ENCODE peak calls at places on chromosomes 2 and 18, in eight cellular contexts. V is left ventricle myocardium inferior, Y is dorsolateral prefrontal cortex, W is heart left ventricle, D is BJ, X is body of pancreas, K is Peyer's patch, F is RWPE2. I is an unnamed sample.

GRCh38 chr18:63299837-63300787 is 19.5 kb downstream of the BCL2 start:
- DNase-seq in V (no peak), Y (no peak), W (no peak), D (no peak), X (no peak), K (no peak), F (no peak), I (no peak)

GRCh38 chr2:217964658-217965161 is 38.1 kb downstream of the TNS1 start:
- DNase-seq in V (no peak), Y (peak; percentile 39), W (no peak), D (no peak), X (peak; percentile 35), K (no peak), F (no peak), I (no peak)

GRCh38 chr2:86783615-86784339 is 6.9 kb downstream of the CD8A start:
- DNase-seq in V (no peak), Y (no peak), W (no peak), D (no peak), X (no peak), K (no peak), F (no peak), I (peak; percentile 35)

GRCh38 chr18:79326413-79327198 is 69.1 kb upstream of the NFATC1 start:
- DNase-seq in V (no peak), Y (no peak), W (no peak), D (no peak), X (no peak), K (no peak), F (no peak), I (no peak)

GRCh38 chr2:55175254-55176093 is 56.6 kb downstream of the CLHC1 start:
- DNase-seq in V (no peak), Y (no peak), W (no peak), D (no peak), X (no peak), K (no peak), F (no peak), I (peak; percentile 49)

GRCh38 chr2:199868431-199869226 is 17.6 kb upstream of the FTCDNL1 start:
- DNase-seq in V (no peak), Y (no peak), W (no peak), D (no peak), X (no peak), K (no peak), F (no peak), I (no peak)

GRCh38 chr2:119338282-119338681 is 28.4 kb downstream of the C2orf76 start:
- DNase-seq in V (no peak), Y (no peak), W (no peak), D (no peak), X (no peak), K (no peak), F (no peak), I (no peak)

GRCh38 chr2:191657977-191658376 is 20.0 kb upstream of the NABP1 start:
- DNase-seq in V (no peak), Y (no peak), W (no peak), D (peak; percentile 60), X (no peak), K (no peak), F (no peak), I (no peak)

GRCh38 chr2:143217512-143218136 is 88.4 kb downstream of the ARHGAP15 start:
- DNase-seq in V (no peak), Y (no peak), W (no peak), D (no peak), X (no peak), K (no peak), F (no peak), I (no peak)

GRCh38 chr2:239085201-239085992 is 237.5 kb downstream of the TWIST2 start:
- DNase-seq in V (no peak), Y (no peak), W (no peak), D (no peak), X (no peak), K (no peak), F (no peak), I (no peak)

GRCh38 chr2:161844845-161845244 is 220.6 kb downstream of the SLC4A10 start:
- DNase-seq in V (no peak), Y (no peak), W (no peak), D (no peak), X (no peak), K (no peak), F (no peak), I (no peak)

GRCh38 chr2:120958623-120959366 is 223.1 kb downstream of the GLI2 start:
- DNase-seq in V (no peak), Y (no peak), W (no peak), D (no peak), X (no peak), K (no peak), F (no peak), I (no peak)

GRCh38 chr18:67581178-67581577 is 64.7 kb upstream of the DSEL start:
- DNase-seq in V (no peak), Y (no peak), W (no peak), D (no peak), X (no peak), K (no peak), F (no peak), I (no peak)

GRCh38 chr18:36532394-36532793 is 234.9 kb downstream of the FHOD3 start:
- DNase-seq in V (no peak), Y (no peak), W (no peak), D (no peak), X (no peak), K (no peak), F (no peak), I (no peak)

GRCh38 chr2:69214898-69215297 is 172.1 kb downstream of the GFPT1 start:
- DNase-seq in V (peak; percentile 23), Y (no peak), W (peak; percentile 58), D (no peak), X (no peak), K (no peak), F (no peak), I (no peak)

GRCh38 chr2:153072077-153072476 is 353.7 kb downstream of the ARL6IP6 start:
- DNase-seq in V (no peak), Y (no peak), W (no peak), D (no peak), X (no peak), K (no peak), F (no peak), I (no peak)

GRCh38 chr2:133143649-133144048 is 424.6 kb downstream of the NCKAP5 start:
- DNase-seq in V (no peak), Y (no peak), W (no peak), D (no peak), X (peak; percentile 50), K (no peak), F (no peak), I (no peak)

GRCh38 chr2:65326276-65326675 is 98.6 kb downstream of the ACTR2 start:
- DNase-seq in V (no peak), Y (no peak), W (no peak), D (no peak), X (no peak), K (no peak), F (no peak), I (no peak)

GRCh38 chr2:113075030-113075429 is 7.3 kb downstream of the IL1F10 start:
- DNase-seq in V (no peak), Y (no peak), W (no peak), D (no peak), X (no peak), K (no peak), F (no peak), I (no peak)

GRCh38 chr2:176134045-176134444 is 4.5 kb downstream of the HOXD8 start:
- DNase-seq in V (no peak), Y (no peak), W (no peak), D (no peak), X (no peak), K (no peak), F (no peak), I (no peak)

GRCh38 chr2:176132397-176133086 is 3.0 kb downstream of the HOXD8 start:
- DNase-seq in V (no peak), Y (no peak), W (no peak), D (no peak), X (no peak), K (no peak), F (no peak), I (no peak)

GRCh38 chr2:176134978-176135575 is 5.6 kb downstream of the HOXD8 start:
- DNase-seq in V (no peak), Y (no peak), W (no peak), D (no peak), X (no peak), K (no peak), F (no peak), I (no peak)

GRCh38 chr2:176131617-176132396 is 2.3 kb downstream of the HOXD8 start:
- DNase-seq in V (no peak), Y (no peak), W (no peak), D (no peak), X (no peak), K (no peak), F (no peak), I (no peak)

GRCh38 chr2:176133366-176133765 is 3.9 kb downstream of the HOXD8 start:
- DNase-seq in V (no peak), Y (no peak), W (no peak), D (no peak), X (no peak), K (no peak), F (no peak), I (no peak)
- H3K27me3 ChIP-seq in V (peaks cover 100% of the 10 kb centered on the region), Y (peaks cover 98% of the 10 kb centered on the region), W (peaks cover 99% of the 10 kb centered on the region), D (peaks cover 50% of the 10 kb centered on the region), X (no peaks in the 10 kb centered on the region), K (no peaks in the 10 kb centered on the region), F (no peaks in the 10 kb centered on the region), I (peaks cover 89% of the 10 kb centered on the region)

GRCh38 chr2:145258903-145259579 is 739.1 kb upstream of the ZEB2 start:
- DNase-seq in V (no peak), Y (no peak), W (no peak), D (no peak), X (no peak), K (no peak), F (no peak), I (no peak)
- H3K27me3 ChIP-seq in V (no peaks in the 10 kb centered on the region), Y (no peaks in the 10 kb centered on the region), W (peaks cover 51% of the 10 kb centered on the region), D (no peaks in the 10 kb centered on the region), X (no peaks in the 10 kb centered on the region), K (no peaks in the 10 kb centered on the region), F (no peaks in the 10 kb centered on the region), I (peaks cover 5% of the 10 kb centered on the region)

DNA sequence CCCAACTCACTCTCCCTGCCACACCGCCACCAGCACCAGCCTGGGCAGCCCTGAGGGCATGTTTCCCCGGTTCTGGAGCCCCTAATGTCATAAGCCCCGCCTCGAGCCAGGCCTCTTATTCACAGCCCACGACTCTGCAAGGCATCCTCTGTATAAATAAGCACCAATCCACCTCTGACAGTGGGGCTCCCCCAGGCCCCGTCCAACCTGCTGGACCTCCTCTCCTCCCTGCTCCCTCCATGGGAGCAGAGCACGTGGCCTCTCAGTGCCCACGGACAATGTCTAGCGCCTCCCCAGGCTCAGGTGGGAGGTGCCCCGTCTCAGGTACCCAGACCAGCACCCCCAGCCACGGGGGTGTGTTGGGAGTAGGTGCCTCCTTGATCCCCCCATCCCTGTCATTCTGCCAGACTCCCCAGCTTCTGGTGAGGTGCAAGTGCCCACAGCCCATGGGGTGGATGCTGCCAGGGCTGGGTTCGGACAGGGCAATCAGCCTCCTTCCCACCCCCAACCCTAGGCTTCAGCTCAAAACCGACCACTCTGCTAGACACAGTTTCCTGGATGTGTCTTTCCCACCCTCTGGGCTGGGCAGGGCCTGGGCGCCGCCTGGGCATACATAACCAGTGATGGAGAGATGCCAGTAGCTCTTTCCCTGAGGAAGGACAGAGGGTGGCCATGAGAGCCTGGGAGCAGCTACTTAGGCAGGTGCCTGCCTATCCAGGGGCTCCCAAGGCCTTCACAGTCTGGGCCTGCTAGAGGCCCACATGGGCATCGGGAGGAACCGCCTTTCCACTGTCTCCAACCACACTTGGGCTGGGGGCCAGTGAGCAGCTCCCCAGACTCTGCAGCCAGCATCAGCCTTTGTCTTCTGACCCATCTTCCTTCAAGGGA is 1.6 kb upstream of the ADRA2B start:
- DNase-seq in V (peak; percentile 9), Y (no peak), W (no peak), D (no peak), X (no peak), K (no peak), F (peak; percentile 47), I (no peak)
- H3K27me3 ChIP-seq in V (peaks cover 60% of the 10 kb centered on the region), Y (peaks cover 10% of the 10 kb centered on the region), W (peaks cover 40% of the 10 kb centered on the region), D (peaks cover 47% of the 10 kb centered on the region), X (no peaks in the 10 kb centered on the region), K (no peaks in the 10 kb centered on the region), F (no peaks in the 10 kb centered on the region), I (no peaks in the 10 kb centered on the region)

GRCh38 chr2:88220733-88221132 is 50.6 kb downstream of the THNSL2 start:
- DNase-seq in V (no peak), Y (no peak), W (no peak), D (no peak), X (no peak), K (no peak), F (no peak), I (no peak)
- H3K27me3 ChIP-seq in V (peaks cover 52% of the 10 kb centered on the region), Y (no peaks in the 10 kb centered on the region), W (peaks cover 3% of the 10 kb centered on the region), D (peaks cover 3% of the 10 kb centered on the region), X (no peaks in the 10 kb centered on the region), K (no peaks in the 10 kb centered on the region), F (peaks cover 3% of the 10 kb centered on the region), I (no peaks in the 10 kb centered on the region)

I was measured in CD8-positive, alpha-beta memory T cell.